ENCODE peak calls at places on chromosomes 5 and 9, in four cellular contexts. One of them, this sample, is unnamed.
A peak's percentile ranks its signal among the peaks of the same experiment; 100 is the strongest.

GRCh38 chr9:131485206-131485605 is 17.5 kb upstream of the POMT1 start:
- DNase-seq in stimulated activated CD8-positive, alpha-beta memory T cell treated with anti-CD3 and anti-CD28 coated beads, Interleukin-15, amount 100 ng/mL, for 24 hours: no peak
- DNase-seq in sigmoid colon: no peak
- DNase-seq in IMR-90: no peak
- DNase-seq in this sample: no peak

GRCh38 chr5:33524476-33524875 is 83.7 kb downstream of the TARS1 start:
- DNase-seq in sigmoid colon: no peak
- DNase-seq in stimulated activated CD8-positive, alpha-beta memory T cell treated with anti-CD3 and anti-CD28 coated beads, Interleukin-15, amount 100 ng/mL, for 24 hours: no peak
- DNase-seq in IMR-90: peak; percentile 40
- DNase-seq in this sample: no peak

GRCh38 chr5:154349621-154350020 is 96.2 kb upstream of the SAP30L start:
- DNase-seq in sigmoid colon: no peak
- DNase-seq in IMR-90: peak; percentile 47
- DNase-seq in stimulated activated CD8-positive, alpha-beta memory T cell treated with anti-CD3 and anti-CD28 coated beads, Interleukin-15, amount 100 ng/mL, for 24 hours: no peak
- DNase-seq in this sample: no peak

GRCh38 chr5:14161825-14162556 is 18.8 kb downstream of the TRIO start:
- DNase-seq in sigmoid colon: no peak
- DNase-seq in stimulated activated CD8-positive, alpha-beta memory T cell treated with anti-CD3 and anti-CD28 coated beads, Interleukin-15, amount 100 ng/mL, for 24 hours: no peak
- DNase-seq in IMR-90: no peak
- DNase-seq in this sample: no peak

GRCh38 chr5:5270958-5271605 is 131.0 kb downstream of the ADAMTS16 start:
- DNase-seq in stimulated activated CD8-positive, alpha-beta memory T cell treated with anti-CD3 and anti-CD28 coated beads, Interleukin-15, amount 100 ng/mL, for 24 hours: no peak
- DNase-seq in IMR-90: peak; percentile 40
- DNase-seq in sigmoid colon: peak; percentile 79
- DNase-seq in this sample: no peak

GRCh38 chr9:79489241-79490000 is 82.3 kb upstream of the TLE4 start:
- DNase-seq in IMR-90: peak; percentile 62
- DNase-seq in stimulated activated CD8-positive, alpha-beta memory T cell treated with anti-CD3 and anti-CD28 coated beads, Interleukin-15, amount 100 ng/mL, for 24 hours: no peak
- DNase-seq in sigmoid colon: no peak
- DNase-seq in this sample: no peak

GRCh38 chr9:125399165-125399564 is 137.5 kb downstream of the GAPVD1 start:
- DNase-seq in IMR-90: no peak
- DNase-seq in stimulated activated CD8-positive, alpha-beta memory T cell treated with anti-CD3 and anti-CD28 coated beads, Interleukin-15, amount 100 ng/mL, for 24 hours: no peak
- DNase-seq in sigmoid colon: no peak
- DNase-seq in this sample: no peak

GRCh38 chr9:83956288-83957028 is 23.6 kb downstream of the HNRNPK start:
- DNase-seq in stimulated activated CD8-positive, alpha-beta memory T cell treated with anti-CD3 and anti-CD28 coated beads, Interleukin-15, amount 100 ng/mL, for 24 hours: peak; percentile 27
- DNase-seq in sigmoid colon: peak; percentile 85
- DNase-seq in IMR-90: no peak
- DNase-seq in this sample: peak; percentile 95

GRCh38 chr9:976805-977360 is 428 bp downstream of the DMRT3 start:
- DNase-seq in IMR-90: no peak
- DNase-seq in stimulated activated CD8-positive, alpha-beta memory T cell treated with anti-CD3 and anti-CD28 coated beads, Interleukin-15, amount 100 ng/mL, for 24 hours: no peak
- DNase-seq in sigmoid colon: no peak
- DNase-seq in this sample: no peak

GRCh38 chr5:150175536-150175935 is 9.0 kb downstream of the CDX1 start:
- DNase-seq in sigmoid colon: no peak
- DNase-seq in IMR-90: peak; percentile 25
- DNase-seq in stimulated activated CD8-positive, alpha-beta memory T cell treated with anti-CD3 and anti-CD28 coated beads, Interleukin-15, amount 100 ng/mL, for 24 hours: no peak
- DNase-seq in this sample: no peak